ENCODE peak calls at places on chromosomes 7 and 10, in four cellular contexts. E is A549, L is HepG2, K is K562. Y is an unnamed sample.

GRCh38 chr10:19968745-19969144 is 152.5 kb downstream of the PLXDC2 start:
- DNase-seq in E (no peak), L (no peak), K (no peak), Y (no peak)

GRCh38 chr10:61068471-61068870 is 124.5 kb upstream of the RHOBTB1 start:
- DNase-seq in E (no peak), L (no peak), K (no peak), Y (no peak)

GRCh38 chr7:149775176-149775556 is 1.8 kb upstream of the ZNF467 start:
- DNase-seq in E (no peak), L (no peak), K (no peak), Y (no peak)

GRCh38 chr10:49139866-49140195 is 6.0 kb upstream of the FAM170B start:
- DNase-seq in E (peak), L (no peak), K (peak), Y (no peak)

GRCh38 chr7:143447500-143447899 is 4.2 kb downstream of the TAS2R60 start:
- DNase-seq in E (no peak), L (no peak), K (no peak), Y (no peak)

GRCh38 chr7:130400120-130400572 is 19.9 kb downstream of the CPA1 start:
- DNase-seq in E (no peak), L (no peak), K (no peak), Y (no peak)

GRCh38 chr10:57102234-57102633 is 741.2 kb upstream of the ZWINT start:
- DNase-seq in E (no peak), L (no peak), K (no peak), Y (no peak)

GRCh38 chr7:148191391-148192076 is 399.0 kb upstream of the C7orf33 start:
- DNase-seq in E (no peak), L (no peak), K (peak), Y (no peak)

GRCh38 chr7:141630621-141631020 is 71.3 kb downstream of the DENND11 start:
- DNase-seq in E (no peak), L (no peak), K (no peak), Y (no peak)

GRCh38 chr7:1536768-1537630 is 6.5 kb downstream of the MAFK start:
- DNase-seq in E (peak), L (peak), K (peak), Y (peak)

GRCh38 chr7:151076863-151077704 is 3.5 kb downstream of the FASTK start:
- DNase-seq in E (peak), L (no peak), K (no peak), Y (no peak)

GRCh38 chr10:8911032-8911431 is 856.5 kb downstream of the GATA3 start:
- DNase-seq in E (no peak), L (no peak), K (no peak), Y (no peak)

GRCh38 chr7:113408999-113409398 is 290.6 kb upstream of the SMIM30 start:
- DNase-seq in E (no peak), L (no peak), K (no peak), Y (no peak)

GRCh38 chr10:27659786-27660185 is 85.8 kb downstream of the MKX start:
- DNase-seq in E (no peak), L (no peak), K (no peak), Y (no peak)

GRCh38 chr7:156064921-156065386 is 252.7 kb upstream of the SHH start:
- DNase-seq in E (peak), L (peak), K (no peak), Y (no peak)

GRCh38 chr7:150631866-150632864 is at the start of gene GIMAP6:
- DNase-seq in E (no peak), L (no peak), K (no peak), Y (no peak)

GRCh38 chr10:110007171-110007700 is 548 bp upstream of the ADD3 start:
- DNase-seq in E (peak), L (no peak), K (peak), Y (no peak)

GRCh38 chr10:67045404-67045803 is 119.6 kb downstream of the LRRTM3 start:
- DNase-seq in E (no peak), L (no peak), K (no peak), Y (no peak)

GRCh38 chr7:128945668-128946366 is 8.1 kb downstream of the IRF5 start:
- DNase-seq in E (no peak), L (no peak), K (no peak), Y (no peak)

GRCh38 chr10:30355601-30356000 is 6.5 kb upstream of the MTPAP start:
- DNase-seq in E (no peak), L (no peak), K (no peak), Y (no peak)

GRCh38 chr7:74164985-74165456 is 9.1 kb upstream of the EIF4H start:
- DNase-seq in E (peak), L (no peak), K (peak), Y (no peak)
- TF ChIP-seq CTCF in E (peak), L (peak), K (peak), Y (peak)

DNA sequence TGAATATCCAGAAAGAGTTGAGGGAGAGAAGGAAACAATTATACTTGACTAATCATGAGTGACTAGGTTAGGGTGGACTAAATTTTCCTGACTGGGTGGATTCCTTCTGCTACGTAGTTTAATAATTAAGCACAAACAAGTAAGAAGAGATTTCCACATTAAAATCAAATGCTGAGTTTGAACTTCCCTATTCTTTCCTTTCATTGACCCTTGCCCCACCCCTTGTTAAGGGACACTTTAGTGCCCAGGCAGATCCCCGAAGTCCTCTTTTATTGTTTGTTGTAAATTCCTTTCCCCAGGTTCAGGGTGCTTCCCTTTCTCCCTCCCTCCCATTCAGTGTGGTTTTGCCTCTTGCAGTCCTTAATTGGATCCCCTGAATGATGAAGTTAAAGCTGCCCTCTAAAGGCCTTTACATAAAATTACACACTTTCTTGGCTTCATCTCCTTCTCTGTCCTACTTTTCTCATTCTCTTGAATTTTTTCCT is 8.8 kb upstream of the SPAM1 start:
- DNase-seq in E (peak), L (peak), K (peak), Y (no peak)
- TF ChIP-seq RNF2 in E (no peak), L (no peak), K (no peak), Y (no peak)

GRCh38 chr7:110003827-110004226 is 1087.1 kb upstream of the LRRN3 start:
- DNase-seq in E (no peak), L (no peak), K (no peak), Y (no peak)
- TF ChIP-seq CTCF in E (peak), L (no peak), K (no peak), Y (no peak)

GRCh38 chr7:7969306-7970112 is 913 bp downstream of the GLCCI1 start:
- DNase-seq in E (peak), L (no peak), K (peak), Y (peak)
- TF ChIP-seq RNF2 in E (peak), L (no peak), K (no peak), Y (no peak)

GRCh38 chr7:32513205-32513604 is 17.9 kb downstream of the AVL9 start:
- DNase-seq in E (no peak), L (no peak), K (no peak), Y (no peak)
- TF ChIP-seq CTCF in E (no peak), L (no peak), K (no peak), Y (no peak)

GRCh38 chr7:65731129-65731528 is 141.7 kb upstream of the VKORC1L1 start:
- DNase-seq in E (no peak), L (no peak), K (no peak), Y (no peak)

DNA sequence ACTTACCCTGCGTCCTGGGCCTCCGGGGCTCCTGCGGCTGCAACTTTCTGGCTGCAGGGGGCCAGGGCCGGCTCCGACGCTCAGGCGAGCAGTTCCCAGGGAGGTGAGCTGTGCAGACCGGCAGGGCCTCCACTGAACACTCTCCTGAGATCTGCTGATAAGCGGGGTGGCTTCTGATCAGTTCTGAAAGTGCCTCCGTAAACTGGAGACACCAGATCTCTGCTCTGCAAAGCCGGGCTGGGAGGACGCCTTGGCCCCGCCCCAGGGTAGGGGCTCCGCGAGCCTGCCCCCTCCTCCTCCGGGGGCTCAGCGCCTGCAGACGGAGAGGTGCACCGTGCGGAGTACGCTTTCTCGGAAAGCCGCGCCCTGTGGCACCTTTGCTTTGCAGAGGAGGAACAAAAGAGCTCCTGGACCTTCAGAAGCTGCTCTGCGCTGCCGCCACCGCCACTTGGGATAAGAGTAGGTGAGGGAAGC is 141.3 kb upstream of the VKORC1L1 start:
- DNase-seq in E (no peak), L (no peak), K (peak), Y (no peak)
- TF ChIP-seq RNF2 in E (no peak), L (no peak), K (no peak), Y (no peak)

DNA sequence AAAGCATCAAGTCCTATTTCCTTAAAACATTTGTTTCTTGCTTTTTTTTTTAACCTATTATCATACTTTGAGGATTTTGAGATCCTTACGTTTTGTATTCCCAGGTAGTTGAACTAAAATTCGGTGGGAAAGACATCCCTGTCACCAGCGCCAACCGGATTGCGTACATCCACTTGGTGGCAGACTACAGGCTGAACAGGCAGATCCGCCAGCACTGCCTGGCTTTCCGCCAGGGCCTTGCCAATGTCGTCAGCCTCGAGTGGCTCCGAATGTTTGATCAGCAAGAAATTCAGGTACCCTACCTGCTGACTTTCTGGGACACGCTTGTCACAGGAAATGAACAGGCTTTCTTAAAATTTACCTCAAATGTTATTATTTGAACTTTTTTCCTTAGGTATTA is 83.0 kb upstream of the DNAJB6 start:
- DNase-seq in E (peak), L (no peak), K (no peak), Y (no peak)
- TF ChIP-seq CTCF in E (no peak), L (peak), K (no peak), Y (no peak)

DNA sequence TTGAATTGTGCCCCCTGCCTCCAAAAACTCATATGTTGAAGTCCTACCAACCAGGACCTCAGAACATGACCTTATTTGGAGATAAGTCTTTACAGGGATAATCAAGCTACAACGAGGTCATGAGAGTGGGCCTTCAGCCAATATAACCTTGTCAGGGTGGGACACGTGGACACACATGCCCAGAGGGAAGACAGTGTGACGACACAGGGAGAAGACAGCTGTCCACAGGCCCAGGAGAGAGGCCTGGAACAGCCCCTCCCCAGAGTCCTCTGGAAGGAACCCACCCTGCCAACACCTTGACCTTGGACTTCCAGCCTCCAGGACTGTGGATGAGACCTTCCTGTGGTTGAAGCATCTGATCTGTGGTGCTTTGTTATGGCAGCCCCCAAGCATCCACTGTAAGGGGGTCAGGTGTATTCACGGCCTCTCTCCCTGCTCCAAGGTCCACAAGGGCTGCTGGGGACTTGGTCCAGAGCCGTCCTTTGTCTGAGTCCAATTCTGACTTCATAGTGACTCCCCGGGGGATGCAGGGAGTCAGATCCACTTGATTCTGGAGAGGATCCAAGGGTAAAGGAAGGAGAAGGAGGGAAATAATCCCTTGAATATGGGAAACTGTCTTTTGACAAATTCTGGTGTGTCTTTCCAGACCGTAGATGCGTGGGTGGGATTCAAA is 6.9 kb downstream of the CALML3 start:
- DNase-seq in E (no peak), L (peak), K (no peak), Y (no peak)
- TF ChIP-seq RNF2 in E (no peak), L (no peak), K (no peak), Y (no peak)

GRCh38 chr10:84838851-84839250 is 510.5 kb downstream of the CCSER2 start:
- DNase-seq in E (no peak), L (no peak), K (no peak), Y (no peak)
- TF ChIP-seq CTCF in E (no peak), L (no peak), K (no peak), Y (no peak)